ENCODE peak calls at places on chromosomes 12 and 14, in eight cellular contexts. Q is sigmoid colon, G is Peyer's patch, T is left ventricle myocardium inferior, X is fibroblast of lung, N is cardiac muscle cell, H is adrenal gland, Y is kidney epithelial cell. D is an unnamed sample.
A peak's percentile ranks its signal among the peaks of the same experiment; 100 is the strongest.

GRCh38 chr12:31017535-31017934 is 56.1 kb upstream of the DDX11 start:
- DNase-seq in Q (no peak), G (no peak), T (no peak), X (no peak), N (no peak), H (no peak), Y (no peak), D (no peak)

GRCh38 chr12:131230340-131231099 is 276.8 kb downstream of the ADGRD1 start:
- DNase-seq in Q (peak; percentile 66), G (peak; percentile 45), T (no peak), X (no peak), N (no peak), H (no peak), Y (no peak), D (no peak)

GRCh38 chr12:24268663-24269186 is 319.3 kb upstream of the SOX5 start:
- DNase-seq in Q (no peak), G (no peak), T (no peak), X (no peak), N (peak; percentile 0), H (no peak), Y (no peak), D (no peak)

GRCh38 chr12:107109726-107110518 is 16.6 kb upstream of the CRY1 start:
- DNase-seq in Q (no peak), G (no peak), T (no peak), X (no peak), N (peak; percentile 19), H (no peak), Y (no peak), D (no peak)

GRCh38 chr12:94147377-94147990 is 893 bp upstream of the PLXNC1 start:
- DNase-seq in Q (no peak), G (no peak), T (no peak), X (no peak), N (no peak), H (no peak), Y (no peak), D (no peak)

GRCh38 chr12:77190022-77190421 is 124.7 kb upstream of the E2F7 start:
- DNase-seq in Q (no peak), G (no peak), T (no peak), X (peak; percentile 95), N (peak; percentile 86), H (no peak), Y (peak; percentile 25), D (no peak)

GRCh38 chr14:101665478-101666078 is 95.9 kb upstream of the PPP2R5C start:
- DNase-seq in Q (no peak), G (peak; percentile 49), T (no peak), X (peak; percentile 46), N (peak; percentile 55), H (peak; percentile 29), Y (peak; percentile 2), D (peak; percentile 3)

GRCh38 chr14:36509056-36509917 is 10.7 kb downstream of the NKX2-1 start:
- DNase-seq in Q (no peak), G (no peak), T (no peak), X (no peak), N (no peak), H (no peak), Y (no peak), D (no peak)

GRCh38 chr14:23366163-23366921 is 1.4 kb upstream of the EFS start:
- DNase-seq in Q (peak; percentile 90), G (peak; percentile 54), T (peak; percentile 79), X (peak; percentile 81), N (peak; percentile 85), H (peak; percentile 39), Y (peak; percentile 16), D (no peak)

GRCh38 chr12:117685115-117685926 is 283.5 kb downstream of the KSR2 start:
- DNase-seq in Q (peak; percentile 80), G (peak; percentile 66), T (no peak), X (no peak), N (peak; percentile 4), H (peak; percentile 14), Y (peak; percentile 89), D (no peak)

GRCh38 chr12:96516472-96517417 is 27.4 kb downstream of the CFAP54 start:
- DNase-seq in Q (peak; percentile 84), G (peak; percentile 94), T (peak; percentile 75), X (peak; percentile 88), N (peak; percentile 88), H (peak; percentile 68), Y (no peak), D (peak; percentile 70)

GRCh38 chr12:58588771-58589170 is 331.5 kb downstream of the LRIG3 start:
- DNase-seq in Q (no peak), G (no peak), T (no peak), X (peak; percentile 50), N (peak; percentile 45), H (no peak), Y (no peak), D (no peak)

GRCh38 chr12:108747563-108747962 is 16.2 kb upstream of the CORO1C start:
- DNase-seq in Q (peak; percentile 28), G (no peak), T (no peak), X (no peak), N (no peak), H (no peak), Y (no peak), D (no peak)

GRCh38 chr14:70791971-70792370 is 17.3 kb downstream of the MAP3K9 start:
- DNase-seq in Q (no peak), G (no peak), T (no peak), X (no peak), N (no peak), H (no peak), Y (no peak), D (no peak)

GRCh38 chr12:8156416-8156815 is 399 bp upstream of the ZNF705A start:
- DNase-seq in Q (no peak), G (no peak), T (no peak), X (no peak), N (no peak), H (no peak), Y (no peak), D (no peak)

GRCh38 chr14:95339301-95339865 is 19.7 kb upstream of the CLMN start:
- DNase-seq in Q (no peak), G (peak; percentile 84), T (no peak), X (no peak), N (no peak), H (no peak), Y (no peak), D (no peak)

GRCh38 chr12:120984351-120984898 is 6.1 kb downstream of the HNF1A start:
- DNase-seq in Q (no peak), G (peak; percentile 86), T (no peak), X (no peak), N (no peak), H (no peak), Y (no peak), D (no peak)

GRCh38 chr12:19681007-19681406 is 241.7 kb downstream of the AEBP2 start:
- DNase-seq in Q (no peak), G (no peak), T (no peak), X (no peak), N (no peak), H (no peak), Y (no peak), D (no peak)

GRCh38 chr14:25048170-25049126 is 1.5 kb downstream of the STXBP6 start:
- DNase-seq in Q (peak; percentile 89), G (no peak), T (peak; percentile 45), X (peak; percentile 76), N (peak; percentile 87), H (peak; percentile 8), Y (no peak), D (no peak)

GRCh38 chr12:119229837-119230236 is 51.1 kb downstream of the HSPB8 start:
- DNase-seq in Q (no peak), G (no peak), T (peak; percentile 35), X (peak; percentile 52), N (peak; percentile 67), H (peak; percentile 9), Y (no peak), D (no peak)

GRCh38 chr12:3795096-3795799 is 42.3 kb upstream of the CRACR2A start:
- DNase-seq in Q (no peak), G (no peak), T (no peak), X (no peak), N (no peak), H (no peak), Y (no peak), D (no peak)

GRCh38 chr12:108403952-108404351 is 64.8 kb upstream of the CMKLR1 start:
- DNase-seq in Q (no peak), G (no peak), T (no peak), X (no peak), N (no peak), H (no peak), Y (no peak), D (no peak)

GRCh38 chr12:64107776-64108175 is 114.3 kb downstream of the KICS2 start:
- DNase-seq in Q (no peak), G (no peak), T (no peak), X (no peak), N (no peak), H (no peak), Y (no peak), D (no peak)
- H3K36me3 ChIP-seq in Q (peaks cover 25% of the 10 kb centered on the region), G (no peaks in the 10 kb centered on the region), T (peaks cover 15% of the 10 kb centered on the region), X (peaks cover 3% of the 10 kb centered on the region), N (peaks cover 6% of the 10 kb centered on the region), H (no peaks in the 10 kb centered on the region), Y (no peaks in the 10 kb centered on the region), D (no peaks in the 10 kb centered on the region)

DNA sequence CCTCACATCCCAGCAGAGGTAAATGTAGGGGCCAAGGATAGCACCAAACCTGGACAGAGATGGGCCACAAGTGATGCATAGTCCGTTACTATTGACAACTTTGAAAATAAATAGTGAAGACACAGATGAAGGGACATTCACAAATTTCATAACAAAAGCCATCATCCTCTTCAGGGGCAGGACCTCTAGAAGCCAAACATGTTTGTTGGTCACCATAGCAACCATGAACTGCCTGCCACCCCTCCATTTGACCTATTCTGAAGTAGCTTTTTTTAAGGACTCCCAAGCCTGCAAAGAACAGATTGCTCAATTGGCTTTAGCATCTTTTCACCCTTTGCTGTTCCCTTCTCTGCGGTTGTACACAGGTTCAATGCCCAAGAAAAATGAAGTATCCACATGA is 35.7 kb upstream of the MDM1 start:
- DNase-seq in Q (no peak), G (no peak), T (no peak), X (no peak), N (peak; percentile 30), H (no peak), Y (no peak), D (no peak)
- TF ChIP-seq CTCF in Q (no peak), G (no peak), T (no peak), X (no peak), N (no peak), H (no peak), Y (no peak), D (no peak)

GRCh38 chr12:14481201-14481600 is 86.5 kb downstream of the PLBD1 start:
- DNase-seq in Q (no peak), G (no peak), T (no peak), X (no peak), N (no peak), H (no peak), Y (no peak), D (no peak)
- H3K36me3 ChIP-seq in Q (peaks cover 94% of the 10 kb centered on the region), G (no peaks in the 10 kb centered on the region), T (peaks cover 90% of the 10 kb centered on the region), X (no peaks in the 10 kb centered on the region), N (peaks cover 70% of the 10 kb centered on the region), H (no peaks in the 10 kb centered on the region), Y (peaks cover 1% of the 10 kb centered on the region), D (peaks cover 23% of the 10 kb centered on the region)

DNA sequence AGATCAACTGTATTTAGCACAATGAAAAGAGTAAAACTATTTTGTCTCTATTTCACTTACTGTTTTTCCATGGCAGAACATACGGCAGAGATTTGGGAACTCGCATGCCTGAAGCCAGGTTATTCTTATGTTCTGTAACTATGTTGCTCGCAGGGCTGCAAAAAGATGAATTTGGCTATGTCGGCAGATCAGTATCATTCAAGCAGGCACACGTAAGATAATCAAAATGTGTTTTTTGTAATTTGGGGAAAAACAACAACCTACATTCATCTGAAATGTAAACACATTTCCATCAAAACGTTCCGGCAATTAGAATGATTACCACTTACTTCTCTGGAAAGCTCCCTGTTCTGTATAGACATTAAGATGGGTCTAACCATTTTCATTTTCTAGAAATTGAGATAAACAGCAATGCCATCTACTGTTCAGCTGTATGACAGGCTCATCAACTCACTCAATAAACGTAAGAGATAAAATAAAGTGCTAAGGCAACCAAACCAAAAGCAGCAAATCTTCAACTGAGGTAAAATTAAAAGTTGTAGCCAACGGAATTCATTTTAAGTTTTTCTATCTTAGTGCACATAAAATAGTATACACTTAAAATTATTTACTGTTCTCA is 13.0 kb downstream of the GTSF1 start:
- DNase-seq in Q (no peak), G (no peak), T (no peak), X (no peak), N (no peak), H (no peak), Y (no peak), D (no peak)
- TF ChIP-seq CTCF in Q (no peak), G (no peak), T (no peak), X (no peak), N (no peak), H (no peak), Y (no peak), D (peak; percentile 11)